ENCODE peak calls at places on chromosome 2, in five cellular contexts. H is Peyer's patch, M is neuronal stem cell, Y is thyroid gland, B is NT2/D1. Z is an unnamed sample.

GRCh38 chr2:135685361-135685760 is 56.3 kb upstream of the UBXN4 start:
- DNase-seq in B (no peak), Y (no peak), M (no peak), H (no peak), Z (no peak)

GRCh38 chr2:186641807-186642321 is 52.0 kb upstream of the FAM171B start:
- DNase-seq in Y (peak; percentile 33), B (peak; percentile 6), H (no peak), M (peak; percentile 17), Z (peak; percentile 25)

GRCh38 chr2:107259011-107259410 is 373.0 kb upstream of the ST6GAL2 start:
- DNase-seq in B (no peak), M (no peak), H (no peak), Y (no peak), Z (no peak)

GRCh38 chr2:24115057-24115456 is 8.1 kb downstream of the PFN4 start:
- DNase-seq in Y (no peak), B (no peak), H (no peak), M (no peak), Z (no peak)

GRCh38 chr2:157466764-157467163 is 22.9 kb upstream of the CYTIP start:
- DNase-seq in M (no peak), Y (no peak), H (no peak), B (no peak), Z (no peak)

GRCh38 chr2:239629936-239630617 is 229.3 kb upstream of the HDAC4 start:
- DNase-seq in Y (no peak), M (no peak), B (no peak), H (no peak), Z (no peak)

GRCh38 chr2:118122768-118123335 is 34.6 kb downstream of the INSIG2 start:
- DNase-seq in M (no peak), H (no peak), Y (no peak), B (no peak), Z (no peak)

GRCh38 chr2:235734168-235734567 is 240.3 kb downstream of the AGAP1 start:
- DNase-seq in Y (no peak), B (no peak), H (no peak), M (no peak), Z (no peak)

GRCh38 chr2:169765523-169765922 is 31.9 kb downstream of the KLHL23 start:
- DNase-seq in B (no peak), M (no peak), Y (no peak), H (no peak), Z (no peak)

GRCh38 chr2:190069936-190070696 is 7.6 kb upstream of the MSTN start:
- DNase-seq in M (peak; percentile 37), Y (peak; percentile 46), H (no peak), B (peak; percentile 33), Z (no peak)

GRCh38 chr2:219679571-219679970 is 52.1 kb downstream of the SLC4A3 start:
- DNase-seq in Y (no peak), B (no peak), M (no peak), H (no peak), Z (no peak)

GRCh38 chr2:232321156-232321816 is 57.3 kb upstream of the ALPP start:
- DNase-seq in B (no peak), M (no peak), H (peak; percentile 45), Y (no peak), Z (peak; percentile 76)

GRCh38 chr2:26691881-26692813 is at the start of gene KCNK3:
- DNase-seq in H (peak; percentile 59), M (peak; percentile 73), B (no peak), Y (peak; percentile 82), Z (peak; percentile 99)

GRCh38 chr2:218329027-218329825 is 27.4 kb upstream of the CATIP start:
- DNase-seq in H (no peak), B (no peak), Y (peak; percentile 69), M (no peak), Z (no peak)

GRCh38 chr2:14967739-14968138 is 335.2 kb downstream of the LRATD1 start:
- DNase-seq in Y (no peak), H (no peak), B (no peak), M (no peak), Z (no peak)

GRCh38 chr2:1455466-1455865 is 42.2 kb downstream of the TPO start:
- DNase-seq in M (no peak), B (no peak), H (no peak), Y (no peak), Z (no peak)

GRCh38 chr2:168198476-168199192 is 48.8 kb downstream of the STK39 start:
- DNase-seq in H (no peak), Y (no peak), M (no peak), B (no peak), Z (no peak)

GRCh38 chr2:20355131-20355530 is 4.5 kb upstream of the PUM2 start:
- DNase-seq in Y (no peak), B (no peak), H (no peak), M (no peak), Z (no peak)

GRCh38 chr2:78861546-78861945 is 164.0 kb upstream of the REG3G start:
- DNase-seq in Y (no peak), H (no peak), B (peak; percentile 39), M (no peak), Z (peak; percentile 10)

GRCh38 chr2:98552499-98553179 is 55.7 kb downstream of the COA5 start:
- DNase-seq in B (no peak), M (no peak), H (no peak), Y (no peak), Z (no peak)

GRCh38 chr2:41610501-41611242 is 437.1 kb upstream of the PKDCC start:
- DNase-seq in B (no peak), Y (no peak), H (no peak), M (no peak), Z (no peak)

GRCh38 chr2:30301551-30301950 is 70.2 kb downstream of the LBH start:
- DNase-seq in Y (peak; percentile 26), M (no peak), B (peak; percentile 92), H (no peak), Z (peak; percentile 77)

GRCh38 chr2:54522624-54523281 is 66.6 kb downstream of the SPTBN1 start:
- DNase-seq in H (peak; percentile 55), Y (peak; percentile 90), M (peak; percentile 35), B (peak; percentile 47), Z (peak; percentile 75)

GRCh38 chr2:191501390-191502168 is 176.4 kb upstream of the NABP1 start:
- DNase-seq in Y (no peak), H (no peak), B (no peak), M (no peak), Z (no peak)

GRCh38 chr2:11073251-11073650 is 82.0 kb upstream of the SLC66A3 start:
- DNase-seq in B (peak; percentile 70), M (peak; percentile 61), H (no peak), Y (peak; percentile 11), Z (peak; percentile 78)

DNA sequence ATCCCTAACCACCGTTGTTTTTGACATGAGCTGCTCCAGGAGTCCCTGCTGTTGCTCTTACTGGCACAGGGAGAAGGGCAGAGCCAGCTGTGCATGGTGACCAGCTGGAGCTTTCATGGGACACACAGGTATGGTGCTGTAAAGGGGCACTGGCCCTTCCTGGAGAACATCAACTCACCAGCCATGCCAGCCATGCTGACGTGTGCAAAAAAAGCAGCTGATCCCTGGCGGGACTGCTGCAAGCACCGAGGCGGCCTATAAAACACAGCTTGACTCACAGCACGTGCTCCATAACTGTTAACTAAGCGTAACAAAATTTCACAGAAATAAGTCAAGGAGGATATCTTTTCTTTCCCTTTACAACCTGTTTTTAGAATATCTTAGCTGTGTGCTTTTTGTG is 165.1 kb downstream of the TMEM163 start:
- DNase-seq in B (no peak), Y (no peak), M (no peak), H (no peak), Z (no peak)
- H3K4me3 ChIP-seq in B (no peak overlapping the region), Y (no peak overlapping the region), M (no peak overlapping the region), H (no peak overlapping the region), Z (no peak overlapping the region)

DNA sequence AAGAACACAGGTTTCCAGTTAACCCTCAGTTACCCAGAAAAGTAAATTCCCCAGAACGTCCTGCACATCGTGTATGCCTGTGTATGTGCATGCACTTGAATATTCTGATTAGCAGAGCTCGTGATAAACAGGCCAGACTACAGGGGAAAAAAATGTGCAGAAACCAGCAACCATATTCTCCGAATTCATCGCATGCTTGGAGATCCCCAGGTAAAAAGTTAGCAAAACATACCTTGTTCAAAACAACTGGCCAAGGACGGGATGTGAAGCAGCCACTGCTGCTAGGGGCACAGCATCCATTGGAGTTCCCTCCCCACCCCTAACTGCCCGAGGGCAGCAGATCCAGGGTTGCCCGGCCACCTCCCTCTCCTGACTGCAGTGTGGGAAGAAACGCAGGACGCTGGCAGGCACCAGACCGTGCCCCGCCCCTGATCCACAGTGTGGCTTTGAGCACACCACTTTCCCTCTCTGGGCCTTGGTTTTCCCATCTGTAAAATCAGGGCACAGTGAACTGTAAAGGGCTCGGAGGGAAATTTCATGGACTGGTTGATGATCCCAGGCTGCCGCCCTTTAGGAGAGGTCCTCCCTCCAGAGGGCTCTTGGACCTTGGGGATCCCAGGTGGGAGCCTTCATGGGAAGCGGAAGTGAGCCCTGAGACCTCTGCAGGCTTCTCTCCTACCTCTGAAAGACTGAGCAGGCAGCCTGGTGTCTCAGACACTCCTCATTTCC is 11.9 kb upstream of the ARID5A start:
- DNase-seq in H (no peak), M (no peak), B (no peak), Y (no peak), Z (peak; percentile 25)
- H3K4me3 ChIP-seq in H (no peak overlapping the region), M (no peak overlapping the region), B (no peak overlapping the region), Y (no peak overlapping the region), Z (no peak overlapping the region)

DNA sequence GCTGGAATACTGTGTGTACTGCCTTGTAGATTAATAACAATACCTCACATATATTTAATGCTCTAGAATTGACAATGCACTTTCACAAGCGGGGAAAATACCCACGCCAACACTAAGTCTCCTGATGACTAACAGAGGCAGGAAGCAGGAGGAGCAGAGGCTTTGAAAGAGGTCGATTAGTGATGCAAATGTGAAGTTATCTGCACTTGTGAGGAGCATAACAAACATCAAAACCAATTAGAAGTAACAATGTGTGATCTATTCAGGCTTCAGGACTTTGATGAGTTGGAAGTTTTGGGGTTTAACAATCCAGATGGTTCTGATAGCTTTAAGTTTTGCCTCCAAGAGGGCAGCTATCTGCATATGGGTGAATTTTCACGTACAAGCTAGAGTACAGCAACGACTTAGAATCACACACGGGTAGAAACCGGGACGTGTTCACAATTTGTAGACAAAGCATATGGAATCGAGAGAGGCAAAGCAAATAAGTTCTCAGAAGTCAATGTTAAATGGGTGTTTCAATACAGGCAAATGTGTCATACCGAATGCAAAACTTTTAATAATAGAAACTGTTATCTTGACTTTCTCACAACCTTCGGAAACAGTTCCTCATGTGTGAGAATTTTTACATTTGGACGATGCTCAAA is 114.5 kb downstream of the METTL8 start:
- DNase-seq in Y (no peak), B (no peak), H (no peak), M (no peak), Z (no peak)
- H3K4me3 ChIP-seq in Y (no peak overlapping the region), B (no peak overlapping the region), H (no peak overlapping the region), M (no peak overlapping the region), Z (no peak overlapping the region)

DNA sequence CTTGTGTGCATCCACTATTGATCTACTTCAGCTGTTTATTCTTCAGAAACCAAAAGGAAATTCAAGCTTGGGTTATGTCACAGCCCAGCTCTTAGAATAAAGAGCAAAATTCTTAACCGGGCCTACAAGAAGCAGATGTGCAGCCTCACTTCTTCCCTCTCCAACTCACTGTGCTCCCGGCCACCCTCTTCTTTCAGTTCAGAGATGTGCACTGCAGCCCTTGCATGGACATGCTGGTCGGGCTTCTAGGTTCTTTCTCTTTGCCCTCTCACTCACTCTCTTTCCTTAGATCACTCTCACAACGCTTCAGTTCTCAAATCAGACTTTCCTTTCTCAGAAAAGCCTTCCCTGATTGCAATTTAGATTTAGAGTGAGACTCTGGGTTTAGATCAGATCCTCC is 104.1 kb downstream of the CHN1 start:
- DNase-seq in M (no peak), B (no peak), H (no peak), Y (no peak), Z (no peak)
- H3K4me3 ChIP-seq in M (no peak overlapping the region), B (no peak overlapping the region), H (no peak overlapping the region), Y (no peak overlapping the region), Z (no peak overlapping the region)

Z was measured in H7.